ENCODE peak calls at places on chromosomes 1 and 21, in seven cellular contexts. O, Y, C, V, K, G and P are unnamed samples.

GRCh38 chr1:96971849-96972602 is 250.4 kb downstream of the PTBP2 start:
- DNase-seq in G (no peak), V (no peak), K (no peak), O (no peak), Y (no peak), C (no peak), P (no peak)

GRCh38 chr1:56798053-56798471 is 21.1 kb downstream of the FYB2 start:
- DNase-seq in G (no peak), O (no peak), K (no peak), C (no peak), Y (peak), V (no peak), P (no peak)

GRCh38 chr21:24896735-24897124 is 710.6 kb downstream of the MRPL39 start:
- DNase-seq in V (no peak), O (no peak), G (no peak), K (no peak), C (no peak), Y (no peak), P (no peak)

GRCh38 chr1:16718908-16719533 is 21.3 kb upstream of the RNU1-4 start:
- DNase-seq in O (peak), G (no peak), Y (no peak), V (no peak), C (peak), K (peak), P (no peak)

GRCh38 chr1:59574085-59574484 is 240.7 kb upstream of the HOOK1 start:
- DNase-seq in O (no peak), G (no peak), C (no peak), V (no peak), K (no peak), Y (peak), P (no peak)

GRCh38 chr1:53138991-53139884 is 3.2 kb downstream of the SLC1A7 start:
- DNase-seq in K (no peak), C (no peak), O (no peak), Y (no peak), G (no peak), V (no peak), P (no peak)

GRCh38 chr1:194252189-194252588 is 1065.8 kb upstream of the B3GALT2 start:
- DNase-seq in Y (peak), V (no peak), K (no peak), G (no peak), O (no peak), C (no peak), P (no peak)

GRCh38 chr1:197103295-197103694 is 36.2 kb upstream of the F13B start:
- DNase-seq in G (no peak), O (no peak), V (no peak), C (no peak), Y (peak), K (no peak), P (no peak)

GRCh38 chr1:119910617-119911016 is 14.3 kb upstream of the ADAM30 start:
- DNase-seq in O (no peak), G (no peak), V (no peak), Y (no peak), C (no peak), K (no peak), P (no peak)

GRCh38 chr1:39720094-39720999 is 18.3 kb upstream of the PPIE start:
- DNase-seq in Y (peak), O (no peak), K (no peak), G (no peak), C (no peak), V (no peak), P (no peak)

GRCh38 chr1:48109390-48110009 is 112.3 kb upstream of the TRABD2B start:
- DNase-seq in G (no peak), V (no peak), O (no peak), K (no peak), Y (peak), C (peak), P (no peak)

GRCh38 chr1:180053594-180054567 is 99.3 kb downstream of the CEP350 start:
- DNase-seq in C (no peak), G (no peak), O (no peak), K (no peak), Y (no peak), V (no peak), P (no peak)

GRCh38 chr1:219062161-219062560 is 111.5 kb upstream of the LYPLAL1 start:
- DNase-seq in G (no peak), C (no peak), K (no peak), Y (peak), O (no peak), V (no peak), P (no peak)

GRCh38 chr1:38140025-38140487 is 93.5 kb upstream of the POU3F1 start:
- DNase-seq in Y (peak), V (no peak), K (no peak), C (no peak), O (no peak), G (no peak), P (no peak)

GRCh38 chr1:19045898-19046889 is 89.7 kb upstream of the IFFO2 start:
- DNase-seq in C (no peak), V (no peak), G (no peak), O (peak), K (no peak), Y (no peak), P (no peak)

GRCh38 chr1:43241352-43241953 is 28.3 kb upstream of the TMEM125 start:
- DNase-seq in C (no peak), K (no peak), O (no peak), Y (peak), G (no peak), V (no peak), P (no peak)

GRCh38 chr1:3658231-3658615 is 5.9 kb downstream of the TP73 start:
- DNase-seq in V (no peak), C (no peak), O (no peak), G (peak), Y (no peak), K (no peak), P (no peak)

GRCh38 chr21:31732891-31733520 is 1.1 kb upstream of the SCAF4 start:
- DNase-seq in K (no peak), G (peak), V (no peak), C (no peak), Y (peak), O (peak), P (peak)

GRCh38 chr1:91997607-91998195 is 32.1 kb upstream of the EPHX4 start:
- DNase-seq in K (no peak), O (no peak), Y (peak), G (no peak), C (peak), V (no peak), P (peak)

GRCh38 chr1:180151508-180151907 is 3.2 kb upstream of the QSOX1 start:
- DNase-seq in V (no peak), Y (peak), G (no peak), O (no peak), C (no peak), K (no peak), P (no peak)

GRCh38 chr1:11799099-11799498 is 6.7 kb downstream of the MTHFR start:
- DNase-seq in C (no peak), V (no peak), G (no peak), Y (no peak), O (peak), K (no peak), P (no peak)

GRCh38 chr1:65467536-65467935 is 47.1 kb downstream of the LEPR start:
- DNase-seq in K (no peak), O (no peak), G (peak), V (no peak), Y (peak), C (no peak), P (no peak)

GRCh38 chr21:44907966-44908364 is 12.7 kb downstream of the ITGB2 start:
- DNase-seq in Y (no peak), C (no peak), K (no peak), O (no peak), V (no peak), G (no peak), P (no peak)

GRCh38 chr1:177126267-177126666 is 38.2 kb downstream of the ASTN1 start:
- DNase-seq in K (no peak), G (no peak), C (no peak), V (no peak), Y (no peak), O (no peak), P (no peak)

GRCh38 chr1:81912383-81912782 is 111.6 kb downstream of the ADGRL2 start:
- DNase-seq in O (no peak), G (no peak), Y (no peak), C (no peak), K (no peak), V (no peak), P (no peak)

GRCh38 chr1:85465791-85466134 is 804 bp upstream of the DDAH1 start:
- DNase-seq in Y (peak), O (no peak), G (no peak), V (no peak), K (no peak), C (no peak), P (no peak)

GRCh38 chr1:8985915-8986813 is 40.1 kb downstream of the SLC2A7 start:
- DNase-seq in G (peak), K (no peak), V (no peak), C (no peak), Y (peak), O (peak), P (no peak)

GRCh38 chr1:69567847-69568434 is at the start of gene LRRC7:
- DNase-seq in Y (peak), O (no peak), G (peak), C (peak), K (no peak), V (no peak), P (peak)

GRCh38 chr1:206430031-206430983 is 40.0 kb upstream of the IKBKE start:
- DNase-seq in V (no peak), O (no peak), Y (peak), G (no peak), C (no peak), K (no peak), P (no peak)
- TF ChIP-seq CTCF in V (no peak), O (no peak), Y (peak), G (no peak), C (no peak), K (no peak), P (no peak)

GRCh38 chr1:26959722-26960624 is at the start of gene KDF1:
- DNase-seq in V (no peak), K (no peak), Y (no peak), C (no peak), O (no peak), G (peak), P (peak)

GRCh38 chr1:26959270-26959669 is 998 bp downstream of the KDF1 start:
- DNase-seq in G (peak), K (no peak), Y (no peak), C (no peak), V (no peak), O (no peak), P (no peak)

GRCh38 chr1:26961826-26962225 is 1.6 kb upstream of the KDF1 start:
- DNase-seq in O (no peak), V (no peak), K (no peak), G (no peak), Y (peak), C (no peak), P (no peak)

GRCh38 chr1:26957306-26957705 is 3.0 kb downstream of the KDF1 start:
- DNase-seq in Y (no peak), G (no peak), C (no peak), V (no peak), O (no peak), K (no peak), P (no peak)

DNA sequence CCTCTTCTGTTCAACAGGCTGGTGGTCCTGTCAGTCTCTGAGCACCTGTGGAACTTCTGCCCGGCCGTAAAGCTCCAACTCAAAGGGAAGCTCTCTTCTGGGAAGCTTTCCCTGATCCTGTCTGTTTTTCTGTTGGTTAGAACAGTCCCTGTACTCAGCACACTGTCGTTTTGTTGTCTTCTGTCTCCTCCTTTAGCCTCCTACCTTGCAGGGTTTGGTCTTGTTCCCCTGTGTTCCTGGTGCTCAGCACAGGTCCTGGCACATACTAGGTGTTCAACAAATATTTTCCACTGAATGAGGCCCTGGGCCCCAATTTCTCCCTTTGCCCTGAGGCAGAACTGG is 328 bp upstream of the KDF1 start:
- DNase-seq in G (no peak), O (no peak), V (no peak), C (no peak), Y (no peak), K (no peak), P (no peak)
- TF ChIP-seq CTCF in G (no peak), O (no peak), V (no peak), C (no peak), Y (no peak), K (no peak), P (no peak)

GRCh38 chr1:154998818-154999650 is 3.6 kb upstream of the ZBTB7B start:
- DNase-seq in V (no peak), O (peak), C (peak), G (peak), K (peak), Y (peak), P (peak)

GRCh38 chr1:154996966-154997701 is 3.7 kb downstream of the LENEP start:
- DNase-seq in Y (no peak), O (peak), G (no peak), C (no peak), V (no peak), K (peak), P (no peak)

GRCh38 chr1:154999651-155000474 is 2.7 kb upstream of the ZBTB7B start:
- DNase-seq in O (no peak), C (peak), Y (peak), V (no peak), K (peak), G (peak), P (peak)

GRCh38 chr1:155000475-155000724 is 2.2 kb upstream of the ZBTB7B start:
- DNase-seq in K (no peak), G (peak), O (no peak), V (no peak), Y (no peak), C (peak), P (peak)

GRCh38 chr1:154998201-154998780 is 4.3 kb upstream of the ZBTB7B start:
- DNase-seq in Y (no peak), V (no peak), K (peak), G (no peak), C (no peak), O (no peak), P (no peak)
- TF ChIP-seq CTCF in Y (no peak), V (no peak), K (no peak), G (no peak), C (no peak), O (no peak), P (no peak)

GRCh38 chr1:30380625-30380984 is 342.8 kb downstream of the MATN1 start:
- DNase-seq in G (no peak), Y (no peak), V (no peak), O (no peak), K (no peak), C (no peak), P (no peak)
- TF ChIP-seq CTCF in G (no peak), Y (no peak), V (no peak), O (no peak), K (no peak), C (no peak), P (peak)

DNA sequence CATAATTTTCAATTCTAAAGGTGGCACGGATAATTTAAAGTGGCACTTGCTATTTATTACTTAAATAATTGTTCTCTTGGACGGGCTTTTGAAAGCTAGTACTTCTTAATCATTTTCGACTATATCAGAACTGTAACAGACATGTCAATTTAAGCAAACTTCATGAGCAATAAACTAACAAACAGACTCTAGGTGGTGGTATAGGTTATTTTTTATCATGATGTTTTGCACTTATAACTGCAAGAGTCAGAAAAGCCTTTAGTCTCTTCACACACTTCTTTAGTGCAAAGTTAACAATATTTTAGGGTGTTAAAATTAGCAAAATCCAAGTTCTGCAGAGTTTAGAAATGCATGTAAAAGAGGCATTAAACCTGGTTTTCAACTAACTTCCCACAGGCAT is 2.2 kb downstream of the NRIP1 start:
- DNase-seq in K (no peak), Y (peak), G (no peak), O (no peak), C (no peak), V (no peak), P (no peak)
- TF ChIP-seq CTCF in K (no peak), Y (no peak), G (no peak), O (no peak), C (no peak), V (no peak), P (peak)

GRCh38 chr1:24635195-24635843 is 7.8 kb upstream of the SRRM1 start:
- DNase-seq in K (no peak), G (no peak), O (no peak), C (no peak), V (no peak), Y (peak), P (no peak)
- TF ChIP-seq CTCF in K (peak), G (no peak), O (peak), C (peak), V (peak), Y (peak), P (peak)

GRCh38 chr1:154856049-154856448 is 14.0 kb downstream of the KCNN3 start:
- DNase-seq in V (no peak), C (no peak), Y (no peak), O (no peak), G (no peak), K (no peak), P (no peak)
- TF ChIP-seq CTCF in V (no peak), C (no peak), Y (no peak), O (no peak), G (no peak), K (no peak), P (no peak)

DNA sequence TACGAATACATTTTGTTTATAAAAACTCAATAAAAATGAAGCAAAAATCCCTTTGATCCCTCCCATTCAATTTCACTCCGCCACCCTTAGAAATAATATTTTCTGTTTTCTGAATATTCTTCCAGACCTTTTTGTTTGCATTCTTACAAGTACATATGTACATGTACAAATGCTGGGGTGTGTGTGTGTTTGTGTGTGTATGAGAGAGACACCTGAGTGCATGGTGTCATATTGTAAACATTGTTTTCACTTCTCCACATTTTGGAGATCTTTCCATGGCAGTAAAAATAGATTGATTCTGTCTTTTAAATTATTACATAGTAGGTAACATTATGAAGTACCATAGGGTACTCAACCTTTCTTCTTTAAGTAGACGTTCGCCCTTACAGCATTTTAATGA is 1.2 kb upstream of the MPC2 start:
- DNase-seq in Y (no peak), V (no peak), C (no peak), K (no peak), G (no peak), O (no peak), P (no peak)
- TF ChIP-seq CTCF in Y (no peak), V (no peak), C (no peak), K (no peak), G (no peak), O (no peak), P (no peak)